ENCODE peak calls at places on chromosomes 7 and 10, in seven cellular contexts. B is psoas muscle, M is cardiac fibroblast, S is HCT116, O is breast epithelium, D is lung, U is HFF-Myc. L is an unnamed sample.

GRCh38 chr10:100810835-100811116 is 65.4 kb downstream of the PAX2 start:
- DNase-seq in B (no peak), M (no peak), S (no peak), O (no peak), D (no peak), U (no peak), L (peak)

GRCh38 chr10:69334258-69335062 is 56.2 kb downstream of the HK1 start:
- DNase-seq in B (no peak), M (no peak), S (no peak), O (no peak), D (no peak), U (no peak), L (no peak)

GRCh38 chr7:116367171-116367813 is 132.2 kb upstream of the CAV2 start:
- DNase-seq in B (no peak), M (no peak), S (no peak), O (peak), D (no peak), U (no peak), L (no peak)

GRCh38 chr10:70780370-70780760 is 4.8 kb downstream of the TBATA start:
- DNase-seq in B (no peak), M (no peak), S (no peak), O (peak), D (peak), U (no peak), L (no peak)

GRCh38 chr7:97857544-97857943 is 14.7 kb downstream of the ASNS start:
- DNase-seq in B (no peak), M (no peak), S (no peak), O (no peak), D (no peak), U (no peak), L (no peak)

GRCh38 chr10:79405221-79405994 is 40.0 kb downstream of the ZCCHC24 start:
- DNase-seq in B (no peak), M (peak), S (no peak), O (no peak), D (no peak), U (no peak), L (peak)

GRCh38 chr7:65981965-65982792 is at the start of gene GUSB:
- DNase-seq in B (peak), M (peak), S (peak), O (peak), D (peak), U (peak), L (peak)

GRCh38 chr7:51013218-51013786 is 230.6 kb upstream of the GRB10 start:
- DNase-seq in B (no peak), M (peak), S (no peak), O (no peak), D (peak), U (no peak), L (no peak)

GRCh38 chr7:2209146-2209960 is 23.4 kb downstream of the MAD1L1 start:
- DNase-seq in B (peak), M (peak), S (no peak), O (peak), D (peak), U (peak), L (peak)

GRCh38 chr10:112913255-112913654 is 36.8 kb upstream of the TCF7L2 start:
- DNase-seq in B (no peak), M (no peak), S (no peak), O (no peak), D (no peak), U (no peak), L (no peak)

GRCh38 chr7:69245646-69246045 is 352.6 kb upstream of the AUTS2 start:
- DNase-seq in B (no peak), M (peak), S (no peak), O (no peak), D (no peak), U (no peak), L (no peak)

GRCh38 chr10:127922675-127923366 is 15.9 kb downstream of the PTPRE start:
- DNase-seq in B (peak), M (peak), S (peak), O (peak), D (peak), U (no peak), L (peak)

GRCh38 chr7:36802459-36802858 is 78.2 kb upstream of the AOAH start:
- DNase-seq in B (no peak), M (no peak), S (no peak), O (no peak), D (no peak), U (no peak), L (no peak)

GRCh38 chr7:77887567-77887966 is 89.0 kb downstream of the PHTF2 start:
- DNase-seq in B (no peak), M (peak), S (no peak), O (no peak), D (no peak), U (no peak), L (no peak)

GRCh38 chr7:46485481-46486065 is 564.5 kb upstream of the IGFBP3 start:
- DNase-seq in B (no peak), M (peak), S (no peak), O (no peak), D (no peak), U (no peak), L (no peak)
- TF ChIP-seq CTCF in B (no peak), M (peak), S (peak), O (no peak), D (no peak), U (no peak), L (no peak)

GRCh38 chr10:26622891-26623290 is 74.6 kb upstream of the PDSS1 start:
- DNase-seq in B (no peak), M (no peak), S (no peak), O (no peak), D (no peak), U (no peak), L (no peak)
- H3K4me3 ChIP-seq in B (no peak), M (no peak), S (peak), O (no peak), D (no peak), U (no peak), L (no peak)

GRCh38 chr7:52273685-52274610 is 761.5 kb upstream of the POM121L12 start:
- DNase-seq in B (peak), M (no peak), S (no peak), O (no peak), D (peak), U (no peak), L (no peak)
- TF ChIP-seq CTCF in B (no peak), M (no peak), S (no peak), O (no peak), D (no peak), U (no peak), L (no peak)

GRCh38 chr10:60943372-60944158 is 420 bp downstream of the RHOBTB1 start:
- DNase-seq in B (peak), M (peak), S (peak), O (peak), D (peak), U (no peak), L (peak)
- H3K4me3 ChIP-seq in B (peak), M (peak), S (peak), O (peak), D (peak), U (peak), L (peak)

GRCh38 chr10:22010973-22011408 is 7.5 kb upstream of the DNAJC1 start:
- DNase-seq in B (no peak), M (peak), S (peak), O (no peak), D (no peak), U (no peak), L (no peak)
- TF ChIP-seq CTCF in B (peak), M (no peak), S (no peak), O (peak), D (no peak), U (no peak), L (peak)

GRCh38 chr10:104220515-104220914 is 11.6 kb downstream of the CFAP43 start:
- DNase-seq in B (no peak), M (no peak), S (no peak), O (no peak), D (no peak), U (no peak), L (no peak)

GRCh38 chr10:104223304-104223703 is 8.9 kb downstream of the CFAP43 start:
- DNase-seq in B (no peak), M (no peak), S (no peak), O (no peak), D (no peak), U (no peak), L (no peak)

GRCh38 chr10:104216631-104217030 is 15.5 kb downstream of the CFAP43 start:
- DNase-seq in B (no peak), M (no peak), S (no peak), O (no peak), D (no peak), U (no peak), L (no peak)

DNA sequence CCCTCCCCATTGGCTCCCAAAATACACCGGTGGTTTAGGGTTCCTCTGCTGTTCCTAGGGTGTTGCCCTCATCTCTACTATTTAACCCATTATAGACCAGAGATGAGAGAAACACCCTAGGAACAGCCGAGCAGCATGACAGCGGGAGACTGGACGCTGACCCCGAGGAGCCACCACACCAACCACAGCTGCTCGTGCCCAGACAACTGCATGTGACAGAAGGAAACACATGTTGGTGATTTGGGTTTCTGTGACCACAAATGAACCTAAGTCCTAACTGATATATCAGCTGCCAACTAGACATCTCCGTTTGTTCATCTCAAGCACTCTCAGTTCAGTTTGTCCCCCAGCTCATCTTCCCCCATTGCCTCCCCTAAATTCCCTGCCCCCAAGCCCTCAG is 13.4 kb downstream of the CFAP43 start:
- DNase-seq in B (no peak), M (no peak), S (no peak), O (no peak), D (no peak), U (no peak), L (no peak)
- H3K4me3 ChIP-seq in B (no peak), M (no peak), S (no peak), O (no peak), D (no peak), U (no peak), L (no peak)

GRCh38 chr10:60732240-60733188 is 45.8 kb upstream of the CDK1 start:
- DNase-seq in B (no peak), M (no peak), S (no peak), O (no peak), D (peak), U (no peak), L (peak)

GRCh38 chr10:60733826-60734225 is 44.5 kb upstream of the CDK1 start:
- DNase-seq in B (no peak), M (no peak), S (no peak), O (no peak), D (no peak), U (no peak), L (peak)

GRCh38 chr10:60734226-60734625 is 44.1 kb upstream of the CDK1 start:
- DNase-seq in B (no peak), M (no peak), S (no peak), O (no peak), D (no peak), U (no peak), L (no peak)

GRCh38 chr10:60735244-60735643 is 43.0 kb upstream of the CDK1 start:
- DNase-seq in B (no peak), M (no peak), S (no peak), O (peak), D (no peak), U (no peak), L (no peak)

GRCh38 chr10:60733189-60733815 is 45.0 kb upstream of the CDK1 start:
- DNase-seq in B (peak), M (no peak), S (peak), O (peak), D (peak), U (no peak), L (peak)
- TF ChIP-seq CTCF in B (peak), M (no peak), S (peak), O (peak), D (no peak), U (no peak), L (peak)

L was measured in pancreas.